ENCODE peak calls at places on chromosomes 5 and 9, in six cellular contexts. Z is heart right ventricle, R is lung, U is fibroblast of lung, Q is A549, P is ovary. Y is an unnamed sample. For H3K4me1 and H3K9me3, the result is how much of the 10 kb centered on the place peaks cover.

GRCh38 chr9:113219972-113220371 is 1.1 kb downstream of the FKBP15 start:
- DNase-seq in P (no peak), Z (no peak), Q (no peak), U (peak), R (no peak), Y (no peak)

GRCh38 chr5:132674671-132675506 is 1.1 kb downstream of the IL4 start:
- DNase-seq in R (no peak), Z (no peak), Q (peak), P (no peak), U (peak), Y (peak)

GRCh38 chr5:66929281-66929680 is 267.3 kb downstream of the CD180 start:
- DNase-seq in Z (no peak), U (no peak), R (no peak), P (no peak), Q (no peak), Y (no peak)

GRCh38 chr9:29213374-29214161 is 1640.3 kb upstream of the C9orf72 start:
- DNase-seq in P (no peak), Q (peak), R (no peak), U (no peak), Z (no peak), Y (no peak)

GRCh38 chr9:76023715-76024195 is 133.3 kb downstream of the PCSK5 start:
- DNase-seq in Z (no peak), R (no peak), P (no peak), U (no peak), Q (no peak), Y (no peak)

GRCh38 chr5:38591450-38591849 is 35.0 kb upstream of the LIFR start:
- DNase-seq in Q (no peak), R (no peak), Z (no peak), P (no peak), U (peak), Y (no peak)

GRCh38 chr9:78239506-78239905 is 3.6 kb downstream of the CEP78 start:
- DNase-seq in U (no peak), Z (no peak), R (no peak), P (no peak), Q (peak), Y (no peak)

GRCh38 chr5:180119031-180119885 is 47.7 kb upstream of the RNF130 start:
- DNase-seq in Z (no peak), Q (no peak), R (no peak), U (no peak), P (peak), Y (no peak)

GRCh38 chr5:75306746-75307145 is 30.3 kb upstream of the HMGCR start:
- DNase-seq in R (no peak), P (no peak), U (no peak), Z (no peak), Q (no peak), Y (no peak)

GRCh38 chr9:131943397-131943796 is 136.3 kb downstream of the MED27 start:
- DNase-seq in P (no peak), U (no peak), Z (no peak), Q (no peak), R (no peak), Y (no peak)

GRCh38 chr5:179765400-179765799 is 28.4 kb upstream of the LTC4S start:
- DNase-seq in P (no peak), Q (peak), U (peak), R (no peak), Z (peak), Y (peak)

GRCh38 chr5:83179966-83180365 is 102.6 kb downstream of the XRCC4 start:
- DNase-seq in U (peak), Q (no peak), Z (no peak), P (no peak), R (no peak), Y (no peak)

GRCh38 chr9:21711504-21711903 is 90.9 kb upstream of the MTAP start:
- DNase-seq in Q (no peak), Z (no peak), U (no peak), P (no peak), R (no peak), Y (no peak)

GRCh38 chr5:76104027-76104426 is 20.8 kb downstream of the SV2C start:
- DNase-seq in Z (no peak), R (no peak), Q (no peak), U (no peak), P (peak), Y (no peak)

GRCh38 chr5:115321309-115321708 is 24.9 kb upstream of the CCDC112 start:
- DNase-seq in P (no peak), Z (no peak), R (no peak), U (no peak), Q (no peak), Y (no peak)

GRCh38 chr9:132602207-132602606 is 19.8 kb downstream of the BARHL1 start:
- DNase-seq in R (no peak), U (no peak), Q (no peak), P (no peak), Z (no peak), Y (no peak)

GRCh38 chr9:2338770-2339169 is 282.8 kb upstream of the VLDLR start:
- DNase-seq in U (no peak), P (no peak), R (no peak), Z (no peak), Q (no peak), Y (no peak)

GRCh38 chr5:179137643-179138567 is 77.7 kb downstream of the ZNF354C start:
- DNase-seq in R (no peak), U (no peak), Z (no peak), P (no peak), Q (no peak), Y (no peak)

GRCh38 chr5:147578228-147579024 is 68.6 kb upstream of the DPYSL3 start:
- DNase-seq in U (peak), Z (no peak), P (no peak), Q (peak), R (no peak), Y (no peak)

GRCh38 chr9:91362212-91362611 is 494 bp upstream of the AUH start:
- DNase-seq in R (no peak), Q (no peak), P (no peak), Z (no peak), U (no peak), Y (no peak)

GRCh38 chr9:122786338-122786737 is 2.4 kb upstream of the OR5C1 start:
- DNase-seq in U (no peak), R (no peak), Z (no peak), P (no peak), Q (no peak), Y (no peak)

GRCh38 chr5:72106922-72107873 is at the start of gene MAP1B:
- DNase-seq in Z (peak), U (peak), Q (peak), P (peak), R (no peak), Y (peak)

GRCh38 chr9:2785060-2785459 is 58.8 kb downstream of the PUM3 start:
- DNase-seq in P (no peak), Z (no peak), U (peak), Q (no peak), R (no peak), Y (no peak)

GRCh38 chr5:175520321-175520720 is 42.0 kb downstream of the SFXN1 start:
- DNase-seq in Z (no peak), Q (no peak), P (no peak), R (no peak), U (no peak), Y (no peak)

GRCh38 chr5:56314536-56314935 is 81.4 kb upstream of the ANKRD55 start:
- DNase-seq in U (peak), P (no peak), Z (no peak), Q (peak), R (no peak), Y (no peak)

GRCh38 chr9:69265891-69266290 is 59.1 kb upstream of the ENTREP1 start:
- DNase-seq in Q (no peak), R (no peak), Z (no peak), U (peak), P (no peak), Y (no peak)

GRCh38 chr5:66647146-66647856 is 51.1 kb downstream of the MAST4 start:
- DNase-seq in U (no peak), R (no peak), Q (no peak), Z (no peak), P (no peak), Y (no peak)

GRCh38 chr5:167634432-167634831 is 657.0 kb upstream of the WWC1 start:
- DNase-seq in Q (peak), P (no peak), U (peak), R (no peak), Z (no peak), Y (no peak)

GRCh38 chr5:125357660-125358059 is 611.2 kb upstream of the ZNF608 start:
- DNase-seq in Z (no peak), U (no peak), Q (no peak), P (no peak), R (no peak), Y (no peak)

GRCh38 chr9:118652258-118652657 is 717.0 kb downstream of the BRINP1 start:
- DNase-seq in Z (no peak), R (no peak), Q (no peak), U (no peak), P (no peak), Y (no peak)

GRCh38 chr5:76479973-76480667 is 77.0 kb downstream of the IQGAP2 start:
- DNase-seq in R (no peak), P (no peak), U (no peak), Z (no peak), Q (no peak), Y (no peak)

GRCh38 chr5:113507601-113508000 is 5.9 kb upstream of the YTHDC2 start:
- DNase-seq in R (no peak), P (no peak), Q (no peak), U (no peak), Z (no peak), Y (no peak)

GRCh38 chr9:96052703-96053102 is 177.2 kb downstream of the ERCC6L2 start:
- DNase-seq in P (no peak), Q (no peak), Z (no peak), U (no peak), R (no peak), Y (no peak)

GRCh38 chr5:72252574-72253155 is 67.4 kb downstream of the MRPS27 start:
- DNase-seq in Q (no peak), R (no peak), Z (no peak), P (no peak), U (no peak), Y (no peak)

GRCh38 chr5:62582198-62582597 is 3.6 kb downstream of the LRRC70 start:
- DNase-seq in Z (no peak), U (no peak), P (no peak), R (no peak), Q (no peak), Y (no peak)

GRCh38 chr5:95924720-95925119 is 36.9 kb downstream of the ELL2 start:
- DNase-seq in R (no peak), Q (peak), P (no peak), Z (no peak), U (peak), Y (no peak)

GRCh38 chr9:6598249-6598725 is 47.2 kb downstream of the GLDC start:
- DNase-seq in U (peak), P (no peak), Q (no peak), R (no peak), Z (no peak), Y (no peak)
- H3K4me1 ChIP-seq in U (under half), P (under half), Q (under half), R (under half), Z (under half), Y (under half)

DNA sequence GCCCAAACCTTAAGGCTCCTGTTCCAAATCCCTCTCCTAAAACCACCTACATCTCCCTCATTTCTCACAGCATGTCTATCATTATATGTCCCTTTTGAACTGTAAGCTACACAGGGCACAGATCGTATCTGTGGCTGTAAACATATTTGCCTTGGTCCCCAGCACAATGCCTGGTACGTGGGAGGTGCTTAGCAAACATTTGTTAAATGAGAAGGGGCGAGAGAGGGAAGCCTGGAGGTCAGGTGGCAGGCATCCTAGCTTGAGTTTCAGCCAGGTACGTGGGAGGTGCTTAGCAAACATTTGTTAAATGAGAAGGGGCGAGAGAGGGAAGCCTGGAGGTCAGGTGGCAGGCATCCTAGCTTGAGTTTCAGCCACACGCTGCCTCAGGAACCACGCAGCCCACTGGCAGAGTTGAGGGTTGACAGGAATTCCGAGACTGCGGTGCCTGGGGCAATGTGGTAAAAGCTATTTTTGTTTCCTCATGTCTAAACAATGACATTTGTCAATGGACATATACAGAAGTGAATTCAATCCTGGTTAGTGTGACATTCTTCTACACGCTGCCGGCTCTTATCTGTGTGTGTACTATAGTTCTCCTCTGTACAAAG is 113.6 kb downstream of the EFNA5 start:
- DNase-seq in P (no peak), Z (peak), U (no peak), R (no peak), Q (peak), Y (no peak)
- H3K27ac ChIP-seq in P (no peak), Z (peak), U (no peak), R (no peak), Q (peak), Y (peak)

DNA sequence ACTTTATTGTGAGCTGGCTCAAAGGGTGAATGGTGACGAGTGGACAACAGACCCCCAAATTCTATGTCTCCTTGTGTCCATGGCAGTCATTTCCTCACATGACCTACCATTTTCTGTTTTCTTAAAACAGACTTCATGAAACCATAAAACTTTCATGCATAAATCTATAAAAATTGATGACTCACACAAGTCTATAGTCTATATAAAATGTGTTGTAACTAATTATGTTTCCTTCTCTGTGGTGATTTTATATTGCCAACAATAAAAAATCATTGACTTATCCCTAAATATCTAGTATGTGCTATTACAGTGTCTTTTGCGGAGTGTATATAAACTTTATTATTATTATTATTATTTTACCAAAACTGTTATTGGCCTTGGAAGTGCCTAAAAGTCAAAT is 382.4 kb downstream of the MAT2B start:
- DNase-seq in Z (no peak), P (no peak), R (no peak), U (no peak), Q (no peak), Y (no peak)
- H3K9me3 ChIP-seq in Z (under half), P (under half), R (under half), U (under half), Q (under half), Y (under half)

DNA sequence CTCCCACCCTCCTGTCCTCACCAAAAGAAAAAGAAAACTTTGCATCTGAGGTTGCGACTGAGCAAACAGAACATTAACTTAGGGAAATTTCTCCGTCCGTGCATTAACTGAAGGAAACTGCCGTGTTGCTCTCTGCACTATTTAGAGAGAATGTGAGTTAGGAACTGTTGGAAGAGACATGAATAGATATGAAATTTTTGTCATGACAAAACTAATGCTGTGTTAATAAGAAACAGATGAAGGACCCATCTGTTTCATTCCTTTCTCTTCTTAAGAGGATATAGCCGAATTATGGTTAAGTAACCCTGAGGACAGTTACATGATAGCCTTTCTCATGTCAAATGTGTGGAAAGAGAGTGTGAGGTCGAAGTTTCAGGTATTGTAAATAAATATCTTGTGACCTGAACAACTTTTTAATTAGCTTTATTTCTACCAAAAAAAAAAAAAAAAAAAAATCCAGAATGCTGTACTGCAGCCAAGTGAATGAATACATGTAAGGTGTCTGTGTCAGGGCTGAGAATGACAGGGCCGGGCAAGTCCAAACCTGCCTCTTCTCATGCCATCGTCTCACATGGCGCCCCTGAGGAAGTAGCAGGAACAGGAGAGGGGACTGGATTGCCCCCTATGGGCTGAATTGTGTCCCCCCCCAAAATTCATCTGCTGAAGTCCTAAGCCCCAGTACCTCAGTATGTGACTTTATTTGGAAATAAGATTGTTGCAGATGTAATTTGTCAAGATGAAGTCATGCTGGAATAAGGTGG is 35.6 kb upstream of the ANKRD33B start:
- DNase-seq in Q (no peak), U (peak), P (no peak), R (no peak), Z (no peak), Y (no peak)
- H3K4me1 ChIP-seq in Q (under half), U (under half), P (under half), R (under half), Z (under half), Y (under half)

GRCh38 chr9:35729101-35729500 is 2.9 kb downstream of the TLN1 start:
- DNase-seq in U (peak), Q (no peak), R (no peak), P (no peak), Z (no peak), Y (no peak)
- H3K27ac ChIP-seq in U (peak), Q (peak), R (peak), P (no peak), Z (peak), Y (peak)

GRCh38 chr5:158397278-158397677 is 538.3 kb upstream of the CLINT1 start:
- DNase-seq in R (no peak), Z (no peak), P (no peak), U (no peak), Q (no peak), Y (no peak)
- H3K9me3 ChIP-seq in R (under half), Z (under half), P (under half), U (under half), Q (under half), Y (under half)

GRCh38 chr9:129478461-129478860 is 142.4 kb downstream of the C9orf50 start:
- DNase-seq in Q (no peak), P (no peak), U (no peak), R (no peak), Z (no peak), Y (no peak)
- H3K4me1 ChIP-seq in Q (half or more), P (under half), U (under half), R (under half), Z (half or more), Y (under half)

GRCh38 chr9:34514401-34514800 is 8.4 kb downstream of the ENHO start:
- DNase-seq in Z (no peak), R (no peak), U (no peak), Q (no peak), P (no peak), Y (no peak)
- H3K27ac ChIP-seq in Z (no peak), R (no peak), U (no peak), Q (no peak), P (no peak), Y (no peak)

GRCh38 chr9:8412327-8412726 is 612.7 kb upstream of the DMAC1 start:
- DNase-seq in Z (no peak), U (no peak), Q (no peak), P (no peak), R (no peak), Y (no peak)
- H3K9me3 ChIP-seq in Z (under half), U (under half), Q (under half), P (under half), R (under half), Y (under half)

GRCh38 chr5:142819816-142820215 is 49.6 kb downstream of the ARHGAP26 start:
- DNase-seq in Z (no peak), R (no peak), Q (no peak), P (no peak), U (peak), Y (no peak)

GRCh38 chr5:142820447-142820846 is 50.3 kb downstream of the ARHGAP26 start:
- DNase-seq in P (no peak), U (no peak), Q (no peak), R (no peak), Z (no peak), Y (no peak)

GRCh38 chr5:142821027-142821732 is 51.0 kb downstream of the ARHGAP26 start:
- DNase-seq in P (no peak), U (no peak), Q (no peak), Z (no peak), R (no peak), Y (no peak)

GRCh38 chr5:142817961-142818431 is 47.8 kb downstream of the ARHGAP26 start:
- DNase-seq in Z (no peak), R (no peak), P (no peak), U (peak), Q (no peak), Y (no peak)

DNA sequence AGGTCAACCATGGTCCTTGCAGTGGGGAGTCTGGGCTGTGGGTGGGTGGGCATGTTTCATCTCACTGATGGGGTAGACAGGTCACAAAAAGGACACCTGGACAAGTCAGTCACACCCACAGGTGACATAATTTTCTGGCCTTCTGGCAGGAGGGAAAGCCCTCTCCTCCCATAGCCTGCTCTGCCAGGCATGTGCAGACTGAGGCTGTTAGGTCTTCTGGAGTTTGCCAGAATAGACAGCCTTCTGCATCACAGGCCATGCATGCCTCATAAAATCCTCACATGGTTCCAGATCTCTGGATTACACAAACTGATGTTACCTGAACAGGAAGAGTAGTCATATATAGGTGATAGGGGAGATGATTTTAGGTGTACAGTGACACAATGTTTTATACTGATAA is 49.1 kb downstream of the ARHGAP26 start:
- DNase-seq in Q (no peak), U (no peak), R (no peak), Z (no peak), P (no peak), Y (no peak)
- H3K4me1 ChIP-seq in Q (half or more), U (under half), R (under half), Z (half or more), P (under half), Y (half or more)

Y was measured in right atrium auricular region.